ENCODE peak calls at places on chromosomes 1 and 21, in ten cellular contexts. One of them, this sample, is unnamed.

GRCh38 chr1:225899044-225899925 is 10.3 kb upstream of the LEFTY1 start:
- DNase-seq in lower lobe of right lung: no peak
- DNase-seq in HFFc6: no peak
- DNase-seq in myocyte: no peak
- DNase-seq in stimulated activated CD4-positive, alpha-beta T cell treated with anti-CD3 and anti-CD28 coated beads, Interleukin-2, amount 100 ng/mL, for 48 hours: no peak
- DNase-seq in foreskin keratinocyte: no peak
- DNase-seq in AG04450: no peak
- DNase-seq in fibroblast of pulmonary artery: no peak
- DNase-seq in activated effector memory CD4-positive, alpha-beta T cell treated with Interleukin-2 at 50 U/mL for 16 hours: no peak
- DNase-seq in AG09309: no peak
- DNase-seq in this sample: no peak

GRCh38 chr1:155437405-155437804 is 116.7 kb downstream of the RUSC1 start:
- DNase-seq in AG04450: no peak
- DNase-seq in foreskin keratinocyte: no peak
- DNase-seq in myocyte: no peak
- DNase-seq in activated effector memory CD4-positive, alpha-beta T cell treated with Interleukin-2 at 50 U/mL for 16 hours: no peak
- DNase-seq in fibroblast of pulmonary artery: no peak
- DNase-seq in stimulated activated CD4-positive, alpha-beta T cell treated with anti-CD3 and anti-CD28 coated beads, Interleukin-2, amount 100 ng/mL, for 48 hours: no peak
- DNase-seq in AG09309: no peak
- DNase-seq in HFFc6: no peak
- DNase-seq in lower lobe of right lung: no peak
- DNase-seq in this sample: no peak

GRCh38 chr1:213649373-213649772 is 338.4 kb upstream of the PROX1 start:
- DNase-seq in fibroblast of pulmonary artery: no peak
- DNase-seq in AG09309: no peak
- DNase-seq in foreskin keratinocyte: no peak
- DNase-seq in stimulated activated CD4-positive, alpha-beta T cell treated with anti-CD3 and anti-CD28 coated beads, Interleukin-2, amount 100 ng/mL, for 48 hours: no peak
- DNase-seq in AG04450: no peak
- DNase-seq in myocyte: no peak
- DNase-seq in lower lobe of right lung: no peak
- DNase-seq in HFFc6: no peak
- DNase-seq in activated effector memory CD4-positive, alpha-beta T cell treated with Interleukin-2 at 50 U/mL for 16 hours: no peak
- DNase-seq in this sample: no peak

GRCh38 chr21:46327711-46328110 is 3.8 kb downstream of the PCNT start:
- DNase-seq in AG09309: no peak
- DNase-seq in activated effector memory CD4-positive, alpha-beta T cell treated with Interleukin-2 at 50 U/mL for 16 hours: no peak
- DNase-seq in HFFc6: no peak
- DNase-seq in AG04450: no peak
- DNase-seq in myocyte: no peak
- DNase-seq in foreskin keratinocyte: no peak
- DNase-seq in lower lobe of right lung: no peak
- DNase-seq in fibroblast of pulmonary artery: no peak
- DNase-seq in stimulated activated CD4-positive, alpha-beta T cell treated with anti-CD3 and anti-CD28 coated beads, Interleukin-2, amount 100 ng/mL, for 48 hours: no peak
- DNase-seq in this sample: no peak

GRCh38 chr1:95233321-95233736 is 681 bp upstream of the RWDD3 start:
- DNase-seq in AG09309: no peak
- DNase-seq in fibroblast of pulmonary artery: peak
- DNase-seq in myocyte: peak
- DNase-seq in foreskin keratinocyte: no peak
- DNase-seq in stimulated activated CD4-positive, alpha-beta T cell treated with anti-CD3 and anti-CD28 coated beads, Interleukin-2, amount 100 ng/mL, for 48 hours: no peak
- DNase-seq in activated effector memory CD4-positive, alpha-beta T cell treated with Interleukin-2 at 50 U/mL for 16 hours: no peak
- DNase-seq in HFFc6: peak
- DNase-seq in lower lobe of right lung: no peak
- DNase-seq in AG04450: no peak
- DNase-seq in this sample: peak

GRCh38 chr1:187396226-187396625 is 567.5 kb downstream of the PLA2G4A start:
- DNase-seq in myocyte: peak
- DNase-seq in AG04450: no peak
- DNase-seq in fibroblast of pulmonary artery: no peak
- DNase-seq in activated effector memory CD4-positive, alpha-beta T cell treated with Interleukin-2 at 50 U/mL for 16 hours: no peak
- DNase-seq in foreskin keratinocyte: no peak
- DNase-seq in AG09309: no peak
- DNase-seq in HFFc6: no peak
- DNase-seq in lower lobe of right lung: no peak
- DNase-seq in stimulated activated CD4-positive, alpha-beta T cell treated with anti-CD3 and anti-CD28 coated beads, Interleukin-2, amount 100 ng/mL, for 48 hours: no peak
- DNase-seq in this sample: no peak

GRCh38 chr1:103265551-103265950 is 157.2 kb upstream of the COL11A1 start:
- DNase-seq in lower lobe of right lung: no peak
- DNase-seq in activated effector memory CD4-positive, alpha-beta T cell treated with Interleukin-2 at 50 U/mL for 16 hours: no peak
- DNase-seq in stimulated activated CD4-positive, alpha-beta T cell treated with anti-CD3 and anti-CD28 coated beads, Interleukin-2, amount 100 ng/mL, for 48 hours: no peak
- DNase-seq in AG04450: no peak
- DNase-seq in myocyte: peak
- DNase-seq in foreskin keratinocyte: no peak
- DNase-seq in AG09309: no peak
- DNase-seq in fibroblast of pulmonary artery: peak
- DNase-seq in HFFc6: peak
- DNase-seq in this sample: no peak

GRCh38 chr1:111702504-111703050 is 36.6 kb downstream of the INKA2 start:
- DNase-seq in fibroblast of pulmonary artery: no peak
- DNase-seq in foreskin keratinocyte: no peak
- DNase-seq in AG09309: no peak
- DNase-seq in HFFc6: no peak
- DNase-seq in activated effector memory CD4-positive, alpha-beta T cell treated with Interleukin-2 at 50 U/mL for 16 hours: no peak
- DNase-seq in AG04450: no peak
- DNase-seq in myocyte: no peak
- DNase-seq in stimulated activated CD4-positive, alpha-beta T cell treated with anti-CD3 and anti-CD28 coated beads, Interleukin-2, amount 100 ng/mL, for 48 hours: no peak
- DNase-seq in lower lobe of right lung: no peak
- DNase-seq in this sample: no peak

GRCh38 chr1:160726498-160727391 is 12.3 kb upstream of the SLAMF7 start:
- DNase-seq in activated effector memory CD4-positive, alpha-beta T cell treated with Interleukin-2 at 50 U/mL for 16 hours: peak
- DNase-seq in HFFc6: peak
- DNase-seq in fibroblast of pulmonary artery: peak
- DNase-seq in lower lobe of right lung: peak
- DNase-seq in foreskin keratinocyte: no peak
- DNase-seq in stimulated activated CD4-positive, alpha-beta T cell treated with anti-CD3 and anti-CD28 coated beads, Interleukin-2, amount 100 ng/mL, for 48 hours: peak
- DNase-seq in AG04450: peak
- DNase-seq in AG09309: no peak
- DNase-seq in myocyte: peak
- DNase-seq in this sample: peak

GRCh38 chr1:22408180-22408579 is 43.5 kb upstream of the ZBTB40 start:
- DNase-seq in AG04450: no peak
- DNase-seq in HFFc6: no peak
- DNase-seq in fibroblast of pulmonary artery: no peak
- DNase-seq in activated effector memory CD4-positive, alpha-beta T cell treated with Interleukin-2 at 50 U/mL for 16 hours: no peak
- DNase-seq in AG09309: no peak
- DNase-seq in stimulated activated CD4-positive, alpha-beta T cell treated with anti-CD3 and anti-CD28 coated beads, Interleukin-2, amount 100 ng/mL, for 48 hours: no peak
- DNase-seq in lower lobe of right lung: no peak
- DNase-seq in foreskin keratinocyte: no peak
- DNase-seq in myocyte: peak
- DNase-seq in this sample: no peak

GRCh38 chr21:42220138-42220701 is 1.3 kb downstream of the ABCG1 start:
- DNase-seq in AG09309: no peak
- DNase-seq in activated effector memory CD4-positive, alpha-beta T cell treated with Interleukin-2 at 50 U/mL for 16 hours: peak
- DNase-seq in lower lobe of right lung: peak
- DNase-seq in fibroblast of pulmonary artery: peak
- DNase-seq in AG04450: peak
- DNase-seq in myocyte: peak
- DNase-seq in HFFc6: no peak
- DNase-seq in foreskin keratinocyte: peak
- DNase-seq in stimulated activated CD4-positive, alpha-beta T cell treated with anti-CD3 and anti-CD28 coated beads, Interleukin-2, amount 100 ng/mL, for 48 hours: peak
- DNase-seq in this sample: peak

GRCh38 chr1:229406798-229407197 is 27.1 kb downstream of the ACTA1 start:
- DNase-seq in HFFc6: no peak
- DNase-seq in fibroblast of pulmonary artery: no peak
- DNase-seq in activated effector memory CD4-positive, alpha-beta T cell treated with Interleukin-2 at 50 U/mL for 16 hours: no peak
- DNase-seq in myocyte: peak
- DNase-seq in AG09309: no peak
- DNase-seq in lower lobe of right lung: no peak
- DNase-seq in stimulated activated CD4-positive, alpha-beta T cell treated with anti-CD3 and anti-CD28 coated beads, Interleukin-2, amount 100 ng/mL, for 48 hours: no peak
- DNase-seq in foreskin keratinocyte: no peak
- DNase-seq in AG04450: no peak
- DNase-seq in this sample: no peak

GRCh38 chr1:25871086-25871703 is 4.3 kb downstream of the PAQR7 start:
- DNase-seq in stimulated activated CD4-positive, alpha-beta T cell treated with anti-CD3 and anti-CD28 coated beads, Interleukin-2, amount 100 ng/mL, for 48 hours: no peak
- DNase-seq in AG04450: no peak
- DNase-seq in lower lobe of right lung: no peak
- DNase-seq in fibroblast of pulmonary artery: no peak
- DNase-seq in myocyte: peak
- DNase-seq in HFFc6: no peak
- DNase-seq in foreskin keratinocyte: peak
- DNase-seq in activated effector memory CD4-positive, alpha-beta T cell treated with Interleukin-2 at 50 U/mL for 16 hours: no peak
- DNase-seq in AG09309: no peak
- DNase-seq in this sample: no peak

GRCh38 chr1:100516854-100517253 is 21.1 kb upstream of the GPR88 start:
- DNase-seq in stimulated activated CD4-positive, alpha-beta T cell treated with anti-CD3 and anti-CD28 coated beads, Interleukin-2, amount 100 ng/mL, for 48 hours: no peak
- DNase-seq in foreskin keratinocyte: no peak
- DNase-seq in activated effector memory CD4-positive, alpha-beta T cell treated with Interleukin-2 at 50 U/mL for 16 hours: no peak
- DNase-seq in HFFc6: no peak
- DNase-seq in lower lobe of right lung: no peak
- DNase-seq in AG09309: no peak
- DNase-seq in AG04450: no peak
- DNase-seq in myocyte: no peak
- DNase-seq in fibroblast of pulmonary artery: no peak
- DNase-seq in this sample: no peak

GRCh38 chr1:77287535-77287934 is 5.7 kb downstream of the AK5 start:
- DNase-seq in foreskin keratinocyte: no peak
- DNase-seq in AG09309: no peak
- DNase-seq in HFFc6: no peak
- DNase-seq in stimulated activated CD4-positive, alpha-beta T cell treated with anti-CD3 and anti-CD28 coated beads, Interleukin-2, amount 100 ng/mL, for 48 hours: no peak
- DNase-seq in AG04450: no peak
- DNase-seq in activated effector memory CD4-positive, alpha-beta T cell treated with Interleukin-2 at 50 U/mL for 16 hours: no peak
- DNase-seq in fibroblast of pulmonary artery: no peak
- DNase-seq in myocyte: no peak
- DNase-seq in lower lobe of right lung: no peak
- DNase-seq in this sample: no peak

GRCh38 chr21:34360488-34361241 is 3.1 kb upstream of the KCNE2 start:
- DNase-seq in myocyte: no peak
- DNase-seq in foreskin keratinocyte: no peak
- DNase-seq in AG04450: no peak
- DNase-seq in fibroblast of pulmonary artery: no peak
- DNase-seq in lower lobe of right lung: no peak
- DNase-seq in stimulated activated CD4-positive, alpha-beta T cell treated with anti-CD3 and anti-CD28 coated beads, Interleukin-2, amount 100 ng/mL, for 48 hours: no peak
- DNase-seq in AG09309: no peak
- DNase-seq in activated effector memory CD4-positive, alpha-beta T cell treated with Interleukin-2 at 50 U/mL for 16 hours: no peak
- DNase-seq in HFFc6: no peak
- DNase-seq in this sample: no peak

This sample was measured in ACHN.